ENCODE peak calls at places on chromosomes 1 and 21, in six cellular contexts. One of them, this sample, is unnamed.

GRCh38 chr1:230823835-230824485 is 44.4 kb downstream of the C1orf198 start:
- DNase-seq in lower leg skin: peak; percentile 16
- DNase-seq in activated T-cell treated with anti-CD3 and anti-CD28 coated beads for 1 hour: no peak
- DNase-seq in stimulated activated CD8-positive, alpha-beta memory T cell treated with anti-CD3 and anti-CD28 coated beads, Interleukin-15, amount 100 ng/mL, for 24 hours: no peak
- DNase-seq in activated CD4-positive, alpha-beta T cell treated with anti-CD3 and anti-CD28 coated beads, Interleukin-2, amount 50 U/mL, for 1 hour: no peak
- DNase-seq in astrocyte of the spinal cord: no peak
- DNase-seq in this sample: no peak

GRCh38 chr1:156727914-156728598 is at the start of gene METTL25B:
- DNase-seq in activated T-cell treated with anti-CD3 and anti-CD28 coated beads for 1 hour: peak; percentile 55
- DNase-seq in lower leg skin: peak; percentile 75
- DNase-seq in astrocyte of the spinal cord: peak; percentile 78
- DNase-seq in stimulated activated CD8-positive, alpha-beta memory T cell treated with anti-CD3 and anti-CD28 coated beads, Interleukin-15, amount 100 ng/mL, for 24 hours: no peak
- DNase-seq in activated CD4-positive, alpha-beta T cell treated with anti-CD3 and anti-CD28 coated beads, Interleukin-2, amount 50 U/mL, for 1 hour: peak; percentile 61
- DNase-seq in this sample: no peak

GRCh38 chr1:238242156-238242555 is 351.4 kb upstream of the ZP4 start:
- DNase-seq in lower leg skin: no peak
- DNase-seq in activated T-cell treated with anti-CD3 and anti-CD28 coated beads for 1 hour: no peak
- DNase-seq in stimulated activated CD8-positive, alpha-beta memory T cell treated with anti-CD3 and anti-CD28 coated beads, Interleukin-15, amount 100 ng/mL, for 24 hours: no peak
- DNase-seq in astrocyte of the spinal cord: no peak
- DNase-seq in activated CD4-positive, alpha-beta T cell treated with anti-CD3 and anti-CD28 coated beads, Interleukin-2, amount 50 U/mL, for 1 hour: no peak
- DNase-seq in this sample: no peak

GRCh38 chr1:164772635-164773034 is 213.7 kb downstream of the PBX1 start:
- DNase-seq in astrocyte of the spinal cord: peak; percentile 91
- DNase-seq in activated CD4-positive, alpha-beta T cell treated with anti-CD3 and anti-CD28 coated beads, Interleukin-2, amount 50 U/mL, for 1 hour: no peak
- DNase-seq in stimulated activated CD8-positive, alpha-beta memory T cell treated with anti-CD3 and anti-CD28 coated beads, Interleukin-15, amount 100 ng/mL, for 24 hours: no peak
- DNase-seq in activated T-cell treated with anti-CD3 and anti-CD28 coated beads for 1 hour: no peak
- DNase-seq in lower leg skin: peak; percentile 78
- DNase-seq in this sample: no peak

GRCh38 chr1:109759513-109760334 is 4.0 kb downstream of the EPS8L3 start:
- DNase-seq in activated T-cell treated with anti-CD3 and anti-CD28 coated beads for 1 hour: no peak
- DNase-seq in lower leg skin: no peak
- DNase-seq in activated CD4-positive, alpha-beta T cell treated with anti-CD3 and anti-CD28 coated beads, Interleukin-2, amount 50 U/mL, for 1 hour: no peak
- DNase-seq in stimulated activated CD8-positive, alpha-beta memory T cell treated with anti-CD3 and anti-CD28 coated beads, Interleukin-15, amount 100 ng/mL, for 24 hours: no peak
- DNase-seq in astrocyte of the spinal cord: no peak
- DNase-seq in this sample: no peak

GRCh38 chr1:2345297-2346075 is 45.9 kb downstream of the MORN1 start:
- DNase-seq in activated T-cell treated with anti-CD3 and anti-CD28 coated beads for 1 hour: no peak
- DNase-seq in stimulated activated CD8-positive, alpha-beta memory T cell treated with anti-CD3 and anti-CD28 coated beads, Interleukin-15, amount 100 ng/mL, for 24 hours: no peak
- DNase-seq in astrocyte of the spinal cord: no peak
- DNase-seq in activated CD4-positive, alpha-beta T cell treated with anti-CD3 and anti-CD28 coated beads, Interleukin-2, amount 50 U/mL, for 1 hour: no peak
- DNase-seq in lower leg skin: no peak
- DNase-seq in this sample: no peak

GRCh38 chr1:15063783-15064182 is 89.8 kb upstream of the TMEM51 start:
- DNase-seq in stimulated activated CD8-positive, alpha-beta memory T cell treated with anti-CD3 and anti-CD28 coated beads, Interleukin-15, amount 100 ng/mL, for 24 hours: no peak
- DNase-seq in lower leg skin: no peak
- DNase-seq in astrocyte of the spinal cord: no peak
- DNase-seq in activated T-cell treated with anti-CD3 and anti-CD28 coated beads for 1 hour: no peak
- DNase-seq in activated CD4-positive, alpha-beta T cell treated with anti-CD3 and anti-CD28 coated beads, Interleukin-2, amount 50 U/mL, for 1 hour: no peak
- DNase-seq in this sample: no peak

GRCh38 chr21:40844935-40845334 is 2.0 kb downstream of the DSCAM start:
- DNase-seq in lower leg skin: no peak
- DNase-seq in astrocyte of the spinal cord: no peak
- DNase-seq in activated T-cell treated with anti-CD3 and anti-CD28 coated beads for 1 hour: no peak
- DNase-seq in activated CD4-positive, alpha-beta T cell treated with anti-CD3 and anti-CD28 coated beads, Interleukin-2, amount 50 U/mL, for 1 hour: no peak
- DNase-seq in stimulated activated CD8-positive, alpha-beta memory T cell treated with anti-CD3 and anti-CD28 coated beads, Interleukin-15, amount 100 ng/mL, for 24 hours: no peak
- DNase-seq in this sample: no peak

GRCh38 chr1:8351693-8352470 is 34.0 kb downstream of the SLC45A1 start:
- DNase-seq in astrocyte of the spinal cord: no peak
- DNase-seq in lower leg skin: no peak
- DNase-seq in activated CD4-positive, alpha-beta T cell treated with anti-CD3 and anti-CD28 coated beads, Interleukin-2, amount 50 U/mL, for 1 hour: peak; percentile 12
- DNase-seq in stimulated activated CD8-positive, alpha-beta memory T cell treated with anti-CD3 and anti-CD28 coated beads, Interleukin-15, amount 100 ng/mL, for 24 hours: no peak
- DNase-seq in activated T-cell treated with anti-CD3 and anti-CD28 coated beads for 1 hour: no peak
- DNase-seq in this sample: no peak

GRCh38 chr1:227214170-227214569 is 104.1 kb downstream of the CDC42BPA start:
- DNase-seq in astrocyte of the spinal cord: no peak
- DNase-seq in activated CD4-positive, alpha-beta T cell treated with anti-CD3 and anti-CD28 coated beads, Interleukin-2, amount 50 U/mL, for 1 hour: no peak
- DNase-seq in stimulated activated CD8-positive, alpha-beta memory T cell treated with anti-CD3 and anti-CD28 coated beads, Interleukin-15, amount 100 ng/mL, for 24 hours: no peak
- DNase-seq in activated T-cell treated with anti-CD3 and anti-CD28 coated beads for 1 hour: no peak
- DNase-seq in lower leg skin: no peak
- DNase-seq in this sample: no peak

GRCh38 chr1:29332204-29332603 is 95.9 kb downstream of the PTPRU start:
- DNase-seq in stimulated activated CD8-positive, alpha-beta memory T cell treated with anti-CD3 and anti-CD28 coated beads, Interleukin-15, amount 100 ng/mL, for 24 hours: no peak
- DNase-seq in lower leg skin: no peak
- DNase-seq in activated T-cell treated with anti-CD3 and anti-CD28 coated beads for 1 hour: no peak
- DNase-seq in activated CD4-positive, alpha-beta T cell treated with anti-CD3 and anti-CD28 coated beads, Interleukin-2, amount 50 U/mL, for 1 hour: no peak
- DNase-seq in astrocyte of the spinal cord: peak; percentile 37
- DNase-seq in this sample: no peak

GRCh38 chr1:179141592-179142244 is 59.8 kb downstream of the TOR3A start:
- DNase-seq in activated CD4-positive, alpha-beta T cell treated with anti-CD3 and anti-CD28 coated beads, Interleukin-2, amount 50 U/mL, for 1 hour: no peak
- DNase-seq in activated T-cell treated with anti-CD3 and anti-CD28 coated beads for 1 hour: no peak
- DNase-seq in lower leg skin: no peak
- DNase-seq in astrocyte of the spinal cord: peak; percentile 85
- DNase-seq in stimulated activated CD8-positive, alpha-beta memory T cell treated with anti-CD3 and anti-CD28 coated beads, Interleukin-15, amount 100 ng/mL, for 24 hours: no peak
- DNase-seq in this sample: no peak

GRCh38 chr1:158053276-158053675 is 59.8 kb downstream of the KIRREL1 start:
- DNase-seq in lower leg skin: no peak
- DNase-seq in activated T-cell treated with anti-CD3 and anti-CD28 coated beads for 1 hour: no peak
- DNase-seq in activated CD4-positive, alpha-beta T cell treated with anti-CD3 and anti-CD28 coated beads, Interleukin-2, amount 50 U/mL, for 1 hour: no peak
- DNase-seq in stimulated activated CD8-positive, alpha-beta memory T cell treated with anti-CD3 and anti-CD28 coated beads, Interleukin-15, amount 100 ng/mL, for 24 hours: no peak
- DNase-seq in astrocyte of the spinal cord: peak; percentile 25
- DNase-seq in this sample: no peak

GRCh38 chr1:113818585-113818984 is 6.3 kb upstream of the RSBN1 start:
- DNase-seq in lower leg skin: no peak
- DNase-seq in activated T-cell treated with anti-CD3 and anti-CD28 coated beads for 1 hour: no peak
- DNase-seq in stimulated activated CD8-positive, alpha-beta memory T cell treated with anti-CD3 and anti-CD28 coated beads, Interleukin-15, amount 100 ng/mL, for 24 hours: no peak
- DNase-seq in astrocyte of the spinal cord: no peak
- DNase-seq in activated CD4-positive, alpha-beta T cell treated with anti-CD3 and anti-CD28 coated beads, Interleukin-2, amount 50 U/mL, for 1 hour: no peak
- DNase-seq in this sample: no peak

GRCh38 chr1:193700710-193701355 is 514.4 kb upstream of the B3GALT2 start:
- DNase-seq in lower leg skin: no peak
- DNase-seq in activated CD4-positive, alpha-beta T cell treated with anti-CD3 and anti-CD28 coated beads, Interleukin-2, amount 50 U/mL, for 1 hour: no peak
- DNase-seq in astrocyte of the spinal cord: peak; percentile 77
- DNase-seq in activated T-cell treated with anti-CD3 and anti-CD28 coated beads for 1 hour: no peak
- DNase-seq in stimulated activated CD8-positive, alpha-beta memory T cell treated with anti-CD3 and anti-CD28 coated beads, Interleukin-15, amount 100 ng/mL, for 24 hours: no peak
- DNase-seq in this sample: no peak

GRCh38 chr1:43565600-43566360 is 35.1 kb downstream of the PTPRF start:
- DNase-seq in activated CD4-positive, alpha-beta T cell treated with anti-CD3 and anti-CD28 coated beads, Interleukin-2, amount 50 U/mL, for 1 hour: peak; percentile 12
- DNase-seq in astrocyte of the spinal cord: peak; percentile 39
- DNase-seq in stimulated activated CD8-positive, alpha-beta memory T cell treated with anti-CD3 and anti-CD28 coated beads, Interleukin-15, amount 100 ng/mL, for 24 hours: no peak
- DNase-seq in lower leg skin: no peak
- DNase-seq in activated T-cell treated with anti-CD3 and anti-CD28 coated beads for 1 hour: no peak
- DNase-seq in this sample: peak; percentile 21

GRCh38 chr1:15090373-15090772 is 63.2 kb upstream of the TMEM51 start:
- DNase-seq in lower leg skin: no peak
- DNase-seq in stimulated activated CD8-positive, alpha-beta memory T cell treated with anti-CD3 and anti-CD28 coated beads, Interleukin-15, amount 100 ng/mL, for 24 hours: no peak
- DNase-seq in astrocyte of the spinal cord: no peak
- DNase-seq in activated CD4-positive, alpha-beta T cell treated with anti-CD3 and anti-CD28 coated beads, Interleukin-2, amount 50 U/mL, for 1 hour: no peak
- DNase-seq in activated T-cell treated with anti-CD3 and anti-CD28 coated beads for 1 hour: no peak
- DNase-seq in this sample: peak; percentile 47

GRCh38 chr1:12511128-12511484 is 106.9 kb downstream of the DHRS3 start:
- DNase-seq in lower leg skin: no peak
- DNase-seq in activated T-cell treated with anti-CD3 and anti-CD28 coated beads for 1 hour: no peak
- DNase-seq in activated CD4-positive, alpha-beta T cell treated with anti-CD3 and anti-CD28 coated beads, Interleukin-2, amount 50 U/mL, for 1 hour: no peak
- DNase-seq in stimulated activated CD8-positive, alpha-beta memory T cell treated with anti-CD3 and anti-CD28 coated beads, Interleukin-15, amount 100 ng/mL, for 24 hours: no peak
- DNase-seq in astrocyte of the spinal cord: no peak
- DNase-seq in this sample: no peak

GRCh38 chr1:22854688-22855565 is 117.7 kb downstream of the LACTBL1 start:
- DNase-seq in stimulated activated CD8-positive, alpha-beta memory T cell treated with anti-CD3 and anti-CD28 coated beads, Interleukin-15, amount 100 ng/mL, for 24 hours: no peak
- DNase-seq in lower leg skin: no peak
- DNase-seq in astrocyte of the spinal cord: no peak
- DNase-seq in activated T-cell treated with anti-CD3 and anti-CD28 coated beads for 1 hour: no peak
- DNase-seq in activated CD4-positive, alpha-beta T cell treated with anti-CD3 and anti-CD28 coated beads, Interleukin-2, amount 50 U/mL, for 1 hour: no peak
- DNase-seq in this sample: no peak

GRCh38 chr1:99227498-99227897 is 36.8 kb upstream of the PLPPR4 start:
- DNase-seq in activated CD4-positive, alpha-beta T cell treated with anti-CD3 and anti-CD28 coated beads, Interleukin-2, amount 50 U/mL, for 1 hour: no peak
- DNase-seq in activated T-cell treated with anti-CD3 and anti-CD28 coated beads for 1 hour: no peak
- DNase-seq in astrocyte of the spinal cord: no peak
- DNase-seq in stimulated activated CD8-positive, alpha-beta memory T cell treated with anti-CD3 and anti-CD28 coated beads, Interleukin-15, amount 100 ng/mL, for 24 hours: no peak
- DNase-seq in lower leg skin: no peak
- DNase-seq in this sample: no peak

GRCh38 chr1:61080408-61081134 is 1.8 kb upstream of the NFIA start:
- DNase-seq in astrocyte of the spinal cord: no peak
- DNase-seq in lower leg skin: no peak
- DNase-seq in stimulated activated CD8-positive, alpha-beta memory T cell treated with anti-CD3 and anti-CD28 coated beads, Interleukin-15, amount 100 ng/mL, for 24 hours: no peak
- DNase-seq in activated T-cell treated with anti-CD3 and anti-CD28 coated beads for 1 hour: no peak
- DNase-seq in activated CD4-positive, alpha-beta T cell treated with anti-CD3 and anti-CD28 coated beads, Interleukin-2, amount 50 U/mL, for 1 hour: no peak
- DNase-seq in this sample: no peak

GRCh38 chr1:75203415-75204277 is 69.5 kb downstream of the LHX8 start:
- DNase-seq in activated CD4-positive, alpha-beta T cell treated with anti-CD3 and anti-CD28 coated beads, Interleukin-2, amount 50 U/mL, for 1 hour: no peak
- DNase-seq in astrocyte of the spinal cord: peak; percentile 52
- DNase-seq in stimulated activated CD8-positive, alpha-beta memory T cell treated with anti-CD3 and anti-CD28 coated beads, Interleukin-15, amount 100 ng/mL, for 24 hours: no peak
- DNase-seq in lower leg skin: no peak
- DNase-seq in activated T-cell treated with anti-CD3 and anti-CD28 coated beads for 1 hour: no peak
- DNase-seq in this sample: no peak

GRCh38 chr1:19949016-19949415 is 25.6 kb upstream of the PLA2G2E start:
- DNase-seq in astrocyte of the spinal cord: peak; percentile 69
- DNase-seq in activated T-cell treated with anti-CD3 and anti-CD28 coated beads for 1 hour: no peak
- DNase-seq in lower leg skin: no peak
- DNase-seq in activated CD4-positive, alpha-beta T cell treated with anti-CD3 and anti-CD28 coated beads, Interleukin-2, amount 50 U/mL, for 1 hour: no peak
- DNase-seq in stimulated activated CD8-positive, alpha-beta memory T cell treated with anti-CD3 and anti-CD28 coated beads, Interleukin-15, amount 100 ng/mL, for 24 hours: no peak
- DNase-seq in this sample: no peak

GRCh38 chr1:27007909-27008582 is 4.6 kb downstream of the TENT5B start:
- DNase-seq in activated T-cell treated with anti-CD3 and anti-CD28 coated beads for 1 hour: no peak
- DNase-seq in activated CD4-positive, alpha-beta T cell treated with anti-CD3 and anti-CD28 coated beads, Interleukin-2, amount 50 U/mL, for 1 hour: no peak
- DNase-seq in astrocyte of the spinal cord: no peak
- DNase-seq in stimulated activated CD8-positive, alpha-beta memory T cell treated with anti-CD3 and anti-CD28 coated beads, Interleukin-15, amount 100 ng/mL, for 24 hours: no peak
- DNase-seq in lower leg skin: no peak
- DNase-seq in this sample: no peak

GRCh38 chr1:47906009-47906432 is 91.2 kb downstream of the TRABD2B start:
- DNase-seq in lower leg skin: no peak
- DNase-seq in stimulated activated CD8-positive, alpha-beta memory T cell treated with anti-CD3 and anti-CD28 coated beads, Interleukin-15, amount 100 ng/mL, for 24 hours: no peak
- DNase-seq in activated T-cell treated with anti-CD3 and anti-CD28 coated beads for 1 hour: no peak
- DNase-seq in astrocyte of the spinal cord: peak; percentile 4
- DNase-seq in activated CD4-positive, alpha-beta T cell treated with anti-CD3 and anti-CD28 coated beads, Interleukin-2, amount 50 U/mL, for 1 hour: no peak
- DNase-seq in this sample: no peak

This sample was measured in B cell.